ENCODE peak calls at places on chromosome 21, in six cellular contexts. One of them, this sample, is unnamed.

GRCh38 chr21:32525282-32525681 is 60.0 kb downstream of the TCP10L start:
- DNase-seq in T-cell: no peak
- DNase-seq in fibroblast of lung: no peak
- DNase-seq in dorsolateral prefrontal cortex: no peak
- DNase-seq in occipital lobe: no peak
- DNase-seq in stimulated activated CD4-positive, alpha-beta T cell treated with anti-CD3 and anti-CD28 coated beads, Interleukin-1b, Interleukin-23, amount 100 ng/mL, for 1 hour: no peak
- DNase-seq in this sample: no peak

GRCh38 chr21:45588086-45588825 is 46.0 kb upstream of the SLC19A1 start:
- DNase-seq in T-cell: no peak
- DNase-seq in fibroblast of lung: no peak
- DNase-seq in dorsolateral prefrontal cortex: no peak
- DNase-seq in occipital lobe: no peak
- DNase-seq in stimulated activated CD4-positive, alpha-beta T cell treated with anti-CD3 and anti-CD28 coated beads, Interleukin-1b, Interleukin-23, amount 100 ng/mL, for 1 hour: no peak
- DNase-seq in this sample: no peak

GRCh38 chr21:16634522-16634914 is 878.3 kb upstream of the CXADR start:
- DNase-seq in T-cell: no peak
- DNase-seq in fibroblast of lung: peak
- DNase-seq in dorsolateral prefrontal cortex: no peak
- DNase-seq in occipital lobe: no peak
- DNase-seq in stimulated activated CD4-positive, alpha-beta T cell treated with anti-CD3 and anti-CD28 coated beads, Interleukin-1b, Interleukin-23, amount 100 ng/mL, for 1 hour: no peak
- DNase-seq in this sample: no peak

GRCh38 chr21:25528511-25528910 is 78.8 kb downstream of the MRPL39 start:
- DNase-seq in T-cell: no peak
- DNase-seq in fibroblast of lung: no peak
- DNase-seq in dorsolateral prefrontal cortex: no peak
- DNase-seq in occipital lobe: no peak
- DNase-seq in stimulated activated CD4-positive, alpha-beta T cell treated with anti-CD3 and anti-CD28 coated beads, Interleukin-1b, Interleukin-23, amount 100 ng/mL, for 1 hour: no peak
- DNase-seq in this sample: no peak

GRCh38 chr21:28704746-28705145 is 287.9 kb downstream of the LTN1 start:
- DNase-seq in T-cell: no peak
- DNase-seq in fibroblast of lung: peak
- DNase-seq in dorsolateral prefrontal cortex: peak
- DNase-seq in occipital lobe: no peak
- DNase-seq in stimulated activated CD4-positive, alpha-beta T cell treated with anti-CD3 and anti-CD28 coated beads, Interleukin-1b, Interleukin-23, amount 100 ng/mL, for 1 hour: no peak
- DNase-seq in this sample: no peak

GRCh38 chr21:46160563-46161179 is 5.3 kb upstream of the FTCD start:
- DNase-seq in T-cell: no peak
- DNase-seq in fibroblast of lung: no peak
- DNase-seq in dorsolateral prefrontal cortex: peak
- DNase-seq in occipital lobe: no peak
- DNase-seq in stimulated activated CD4-positive, alpha-beta T cell treated with anti-CD3 and anti-CD28 coated beads, Interleukin-1b, Interleukin-23, amount 100 ng/mL, for 1 hour: no peak
- DNase-seq in this sample: no peak

GRCh38 chr21:45151484-45152115 is 77.2 kb downstream of the ADARB1 start:
- DNase-seq in T-cell: no peak
- DNase-seq in fibroblast of lung: no peak
- DNase-seq in dorsolateral prefrontal cortex: no peak
- DNase-seq in occipital lobe: no peak
- DNase-seq in stimulated activated CD4-positive, alpha-beta T cell treated with anti-CD3 and anti-CD28 coated beads, Interleukin-1b, Interleukin-23, amount 100 ng/mL, for 1 hour: no peak
- DNase-seq in this sample: no peak

GRCh38 chr21:30634906-30635305 is at the start of gene KRTAP20-2:
- DNase-seq in T-cell: no peak
- DNase-seq in fibroblast of lung: no peak
- DNase-seq in dorsolateral prefrontal cortex: no peak
- DNase-seq in occipital lobe: no peak
- DNase-seq in stimulated activated CD4-positive, alpha-beta T cell treated with anti-CD3 and anti-CD28 coated beads, Interleukin-1b, Interleukin-23, amount 100 ng/mL, for 1 hour: no peak
- DNase-seq in this sample: no peak

GRCh38 chr21:31803039-31804007 is 69.5 kb upstream of the HUNK start:
- DNase-seq in T-cell: no peak
- DNase-seq in fibroblast of lung: no peak
- DNase-seq in dorsolateral prefrontal cortex: no peak
- DNase-seq in occipital lobe: no peak
- DNase-seq in stimulated activated CD4-positive, alpha-beta T cell treated with anti-CD3 and anti-CD28 coated beads, Interleukin-1b, Interleukin-23, amount 100 ng/mL, for 1 hour: no peak
- DNase-seq in this sample: no peak

GRCh38 chr21:29303301-29303700 is 4.6 kb downstream of the BACH1 start:
- DNase-seq in T-cell: no peak
- DNase-seq in fibroblast of lung: no peak
- DNase-seq in dorsolateral prefrontal cortex: no peak
- DNase-seq in occipital lobe: no peak
- DNase-seq in stimulated activated CD4-positive, alpha-beta T cell treated with anti-CD3 and anti-CD28 coated beads, Interleukin-1b, Interleukin-23, amount 100 ng/mL, for 1 hour: no peak
- DNase-seq in this sample: no peak

GRCh38 chr21:41426656-41427311 is 745 bp downstream of the MX1 start:
- DNase-seq in T-cell: no peak
- DNase-seq in fibroblast of lung: no peak
- DNase-seq in dorsolateral prefrontal cortex: no peak
- DNase-seq in occipital lobe: no peak
- DNase-seq in stimulated activated CD4-positive, alpha-beta T cell treated with anti-CD3 and anti-CD28 coated beads, Interleukin-1b, Interleukin-23, amount 100 ng/mL, for 1 hour: no peak
- DNase-seq in this sample: no peak

GRCh38 chr21:36678538-36678937 is 20.4 kb upstream of the SIM2 start:
- DNase-seq in T-cell: no peak
- DNase-seq in fibroblast of lung: no peak
- DNase-seq in dorsolateral prefrontal cortex: no peak
- DNase-seq in occipital lobe: no peak
- DNase-seq in stimulated activated CD4-positive, alpha-beta T cell treated with anti-CD3 and anti-CD28 coated beads, Interleukin-1b, Interleukin-23, amount 100 ng/mL, for 1 hour: no peak
- DNase-seq in this sample: no peak

GRCh38 chr21:44736291-44737004 is 25.1 kb upstream of the TSPEAR start:
- DNase-seq in T-cell: no peak
- DNase-seq in fibroblast of lung: no peak
- DNase-seq in dorsolateral prefrontal cortex: no peak
- DNase-seq in occipital lobe: no peak
- DNase-seq in stimulated activated CD4-positive, alpha-beta T cell treated with anti-CD3 and anti-CD28 coated beads, Interleukin-1b, Interleukin-23, amount 100 ng/mL, for 1 hour: no peak
- DNase-seq in this sample: no peak

GRCh38 chr21:29125979-29126378 is 4.5 kb upstream of the MAP3K7CL start:
- DNase-seq in T-cell: no peak
- DNase-seq in fibroblast of lung: no peak
- DNase-seq in dorsolateral prefrontal cortex: no peak
- DNase-seq in occipital lobe: no peak
- DNase-seq in stimulated activated CD4-positive, alpha-beta T cell treated with anti-CD3 and anti-CD28 coated beads, Interleukin-1b, Interleukin-23, amount 100 ng/mL, for 1 hour: no peak
- DNase-seq in this sample: no peak

GRCh38 chr21:33799378-33800090 is 116.1 kb downstream of the ATP5PO start:
- DNase-seq in T-cell: no peak
- DNase-seq in fibroblast of lung: peak
- DNase-seq in dorsolateral prefrontal cortex: no peak
- DNase-seq in occipital lobe: no peak
- DNase-seq in stimulated activated CD4-positive, alpha-beta T cell treated with anti-CD3 and anti-CD28 coated beads, Interleukin-1b, Interleukin-23, amount 100 ng/mL, for 1 hour: no peak
- DNase-seq in this sample: no peak

GRCh38 chr21:33666153-33666552 is 23.9 kb downstream of the ITSN1 start:
- DNase-seq in T-cell: no peak
- DNase-seq in fibroblast of lung: peak
- DNase-seq in dorsolateral prefrontal cortex: no peak
- DNase-seq in occipital lobe: no peak
- DNase-seq in stimulated activated CD4-positive, alpha-beta T cell treated with anti-CD3 and anti-CD28 coated beads, Interleukin-1b, Interleukin-23, amount 100 ng/mL, for 1 hour: no peak
- DNase-seq in this sample: no peak

GRCh38 chr21:44054710-44055109 is 42.6 kb downstream of the TRAPPC10 start:
- DNase-seq in T-cell: no peak
- DNase-seq in fibroblast of lung: peak
- DNase-seq in dorsolateral prefrontal cortex: peak
- DNase-seq in occipital lobe: no peak
- DNase-seq in stimulated activated CD4-positive, alpha-beta T cell treated with anti-CD3 and anti-CD28 coated beads, Interleukin-1b, Interleukin-23, amount 100 ng/mL, for 1 hour: no peak
- DNase-seq in this sample: peak

GRCh38 chr21:46011267-46011967 is 29.8 kb downstream of the COL6A1 start:
- DNase-seq in T-cell: no peak
- DNase-seq in fibroblast of lung: no peak
- DNase-seq in dorsolateral prefrontal cortex: no peak
- DNase-seq in occipital lobe: no peak
- DNase-seq in stimulated activated CD4-positive, alpha-beta T cell treated with anti-CD3 and anti-CD28 coated beads, Interleukin-1b, Interleukin-23, amount 100 ng/mL, for 1 hour: no peak
- DNase-seq in this sample: no peak

GRCh38 chr21:33206771-33207290 is 22.9 kb upstream of the IFNAR2 start:
- DNase-seq in T-cell: no peak
- DNase-seq in fibroblast of lung: no peak
- DNase-seq in dorsolateral prefrontal cortex: no peak
- DNase-seq in occipital lobe: no peak
- DNase-seq in stimulated activated CD4-positive, alpha-beta T cell treated with anti-CD3 and anti-CD28 coated beads, Interleukin-1b, Interleukin-23, amount 100 ng/mL, for 1 hour: no peak
- DNase-seq in this sample: no peak

GRCh38 chr21:45524756-45525152 is 17.5 kb downstream of the SLC19A1 start:
- DNase-seq in T-cell: no peak
- DNase-seq in fibroblast of lung: no peak
- DNase-seq in dorsolateral prefrontal cortex: peak
- DNase-seq in occipital lobe: no peak
- DNase-seq in stimulated activated CD4-positive, alpha-beta T cell treated with anti-CD3 and anti-CD28 coated beads, Interleukin-1b, Interleukin-23, amount 100 ng/mL, for 1 hour: no peak
- DNase-seq in this sample: no peak

GRCh38 chr21:14403681-14404318 is 20.9 kb upstream of the HSPA13 start:
- DNase-seq in T-cell: no peak
- DNase-seq in fibroblast of lung: peak
- DNase-seq in dorsolateral prefrontal cortex: no peak
- DNase-seq in occipital lobe: no peak
- DNase-seq in stimulated activated CD4-positive, alpha-beta T cell treated with anti-CD3 and anti-CD28 coated beads, Interleukin-1b, Interleukin-23, amount 100 ng/mL, for 1 hour: no peak
- DNase-seq in this sample: no peak

GRCh38 chr21:35438643-35439404 is 389.7 kb upstream of the RUNX1 start:
- DNase-seq in T-cell: no peak
- DNase-seq in fibroblast of lung: peak
- DNase-seq in dorsolateral prefrontal cortex: no peak
- DNase-seq in occipital lobe: no peak
- DNase-seq in stimulated activated CD4-positive, alpha-beta T cell treated with anti-CD3 and anti-CD28 coated beads, Interleukin-1b, Interleukin-23, amount 100 ng/mL, for 1 hour: no peak
- DNase-seq in this sample: no peak

GRCh38 chr21:33101300-33102005 is 31.5 kb downstream of the OLIG1 start:
- DNase-seq in T-cell: no peak
- DNase-seq in fibroblast of lung: no peak
- DNase-seq in dorsolateral prefrontal cortex: no peak
- DNase-seq in occipital lobe: no peak
- DNase-seq in stimulated activated CD4-positive, alpha-beta T cell treated with anti-CD3 and anti-CD28 coated beads, Interleukin-1b, Interleukin-23, amount 100 ng/mL, for 1 hour: no peak
- DNase-seq in this sample: no peak

This sample was measured in kidney epithelial cell.